ENCODE peak calls at places on chromosome 19, in four cellular contexts. G, C, Z and D are unnamed samples.

GRCh38 chr19:7004313-7004931 is 16.8 kb downstream of the MBD3L2B start:
- DNase-seq in G (no peak), C (no peak), Z (peak; percentile 57), D (peak; percentile 14)

GRCh38 chr19:5609881-5610280 is 12.7 kb downstream of the SAFB2 start:
- DNase-seq in G (no peak), C (no peak), Z (no peak), D (no peak)

GRCh38 chr19:3065675-3066357 is 3.5 kb upstream of the TLE5 start:
- DNase-seq in G (peak; percentile 46), C (no peak), Z (no peak), D (no peak)

GRCh38 chr19:584240-585001 is 5.3 kb upstream of the HCN2 start:
- DNase-seq in G (no peak), C (peak; percentile 45), Z (peak; percentile 66), D (no peak)

GRCh38 chr19:46990998-46991676 is 28.5 kb upstream of the NPAS1 start:
- DNase-seq in G (peak; percentile 86), C (peak; percentile 90), Z (peak; percentile 92), D (peak; percentile 83)

GRCh38 chr19:7845390-7846179 is 15.6 kb downstream of the EVI5L start:
- DNase-seq in G (no peak), C (no peak), Z (no peak), D (no peak)

GRCh38 chr19:44878119-44878865 is 12.8 kb upstream of the TOMM40 start:
- DNase-seq in G (no peak), C (no peak), Z (no peak), D (no peak)

GRCh38 chr19:18101268-18101667 is 3.7 kb downstream of the MAST3 start:
- DNase-seq in G (no peak), C (no peak), Z (no peak), D (no peak)

GRCh38 chr19:2477732-2478191 is 1.8 kb downstream of the GADD45B start:
- DNase-seq in G (peak; percentile 61), C (peak; percentile 36), Z (peak; percentile 59), D (no peak)

GRCh38 chr19:2424686-2425621 is 2.4 kb downstream of the TIMM13 start:
- DNase-seq in G (no peak), C (no peak), Z (peak; percentile 81), D (no peak)

GRCh38 chr19:2668188-2668763 is 34.2 kb downstream of the GNG7 start:
- DNase-seq in G (no peak), C (no peak), Z (no peak), D (no peak)

GRCh38 chr19:9819590-9819898 is 665 bp upstream of the FBXL12 start:
- DNase-seq in G (no peak), C (no peak), Z (no peak), D (no peak)

GRCh38 chr19:2554856-2555255 is 78.9 kb downstream of the GADD45B start:
- DNase-seq in G (no peak), C (no peak), Z (no peak), D (no peak)

GRCh38 chr19:52786078-52786463 is 520 bp downstream of the ZNF600 start:
- DNase-seq in G (no peak), C (peak; percentile 21), Z (no peak), D (no peak)

GRCh38 chr19:48064509-48064908 is 20.6 kb upstream of the CABP5 start:
- DNase-seq in G (no peak), C (no peak), Z (peak; percentile 4), D (no peak)

GRCh38 chr19:44617481-44617880 is 4.1 kb downstream of the IGSF23 start:
- DNase-seq in G (no peak), C (no peak), Z (no peak), D (no peak)

GRCh38 chr19:41193420-41194156 is 569 bp downstream of the CYP2S1 start:
- DNase-seq in G (no peak), C (no peak), Z (no peak), D (peak; percentile 26)

GRCh38 chr19:20660473-20660872 is 898 bp downstream of the ZNF626 start:
- DNase-seq in G (no peak), C (no peak), Z (peak; percentile 1), D (no peak)

GRCh38 chr19:3468211-3468610 is 12.1 kb downstream of the SMIM24 start:
- DNase-seq in G (no peak), C (no peak), Z (no peak), D (no peak)

GRCh38 chr19:39680593-39680992 is 23.7 kb upstream of the LGALS14 start:
- DNase-seq in G (no peak), C (no peak), Z (no peak), D (no peak)

GRCh38 chr19:42066075-42066754 is 3.8 kb downstream of the GRIK5 start:
- DNase-seq in G (no peak), C (no peak), Z (peak; percentile 24), D (peak; percentile 23)

GRCh38 chr19:6516018-6516658 is 14.0 kb upstream of the TUBB4A start:
- DNase-seq in G (peak; percentile 97), C (peak; percentile 68), Z (peak; percentile 96), D (peak; percentile 90)

GRCh38 chr19:33379151-33379829 is 5.8 kb downstream of the CEBPG start:
- DNase-seq in G (no peak), C (no peak), Z (no peak), D (no peak)

GRCh38 chr19:44552324-44552723 is 22.8 kb upstream of the CEACAM20 start:
- DNase-seq in G (peak; percentile 56), C (no peak), Z (peak; percentile 35), D (peak; percentile 57)

GRCh38 chr19:19171821-19172532 is 1.9 kb upstream of the MEF2B start:
- DNase-seq in G (no peak), C (no peak), Z (peak; percentile 84), D (no peak)
- H3K27ac ChIP-seq in G (no peak overlapping the region), C (no peak overlapping the region), Z (no peak overlapping the region), D (no peak overlapping the region)

DNA sequence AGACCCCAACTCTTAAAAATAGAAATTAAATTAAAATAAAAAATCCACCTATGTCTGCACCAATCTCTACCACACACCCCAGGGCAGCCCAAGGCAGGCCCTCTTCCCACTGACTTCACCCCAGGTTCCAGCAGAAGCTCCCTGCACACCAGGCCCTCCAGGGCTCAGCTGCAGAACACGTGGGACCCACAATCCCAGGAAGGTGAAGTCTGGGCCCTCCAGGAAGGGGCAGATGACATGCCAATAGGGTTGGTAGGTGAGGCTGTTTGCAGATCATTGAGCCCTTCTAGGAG is 19.2 kb upstream of the VSTM2B start:
- DNase-seq in G (no peak), C (no peak), Z (no peak), D (no peak)
- H3K27me3 ChIP-seq in G (no peaks in the 10 kb centered on the region), C (no peaks in the 10 kb centered on the region), Z (no peaks in the 10 kb centered on the region), D (no peaks in the 10 kb centered on the region)

GRCh38 chr19:4557186-4557970 is 2.1 kb downstream of the SEMA6B start:
- DNase-seq in G (no peak), C (no peak), Z (no peak), D (no peak)
- H3K4me3 ChIP-seq in G (no peak overlapping the region), C (no peak overlapping the region), Z (no peak overlapping the region), D (no peak overlapping the region)

GRCh38 chr19:38617764-38618589 is at the start of gene MAP4K1:
- DNase-seq in G (peak; percentile 63), C (peak; percentile 28), Z (no peak), D (peak; percentile 43)
- H3K27ac ChIP-seq in G (peak within 1 kb of the TSS; percentile 78), C (peak within 1 kb of the TSS; percentile 77), Z (peak within 1 kb of the TSS; percentile 89), D (peak within 1 kb of the TSS; percentile 75)

DNA sequence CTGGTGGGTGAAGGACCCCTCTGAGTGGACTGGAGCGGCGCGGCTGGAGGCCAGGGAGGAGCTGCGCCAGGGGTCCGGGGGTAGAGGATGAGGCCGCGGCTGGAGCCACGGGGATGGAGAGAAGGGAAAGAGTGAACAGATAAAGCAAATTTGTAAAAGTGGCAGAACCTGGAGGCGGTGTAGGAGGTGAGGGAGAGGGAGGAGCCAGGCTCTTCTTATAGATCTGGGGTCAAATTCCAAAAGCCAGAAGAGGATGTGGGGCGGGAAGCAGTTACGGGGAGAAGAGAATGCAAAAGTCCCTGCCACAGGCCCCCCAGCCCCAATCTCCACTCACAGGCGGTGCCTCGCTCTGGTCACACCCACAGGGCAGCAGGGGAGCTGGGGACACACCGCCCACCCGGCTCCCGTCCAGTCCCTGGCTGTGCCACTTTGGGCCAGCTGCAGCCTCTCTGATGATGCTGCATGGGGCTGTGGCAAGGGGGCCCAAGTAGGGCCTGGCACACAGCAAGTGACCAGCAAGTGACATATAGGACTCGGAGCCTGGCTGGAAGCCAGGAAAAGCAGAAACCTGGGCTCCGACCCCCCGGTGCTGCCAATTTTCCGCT is 11.1 kb downstream of the LRRC4B start:
- DNase-seq in G (no peak), C (no peak), Z (no peak), D (no peak)
- H3K27me3 ChIP-seq in G (peaks cover 8% of the 10 kb centered on the region), C (no peaks in the 10 kb centered on the region), Z (no peaks in the 10 kb centered on the region), D (peaks cover 4% of the 10 kb centered on the region)

GRCh38 chr19:51783373-51783772 is 11.6 kb upstream of the FPR3 start:
- DNase-seq in G (no peak), C (no peak), Z (peak; percentile 58), D (no peak)

GRCh38 chr19:51786651-51787494 is 8.1 kb upstream of the FPR3 start:
- DNase-seq in G (no peak), C (no peak), Z (no peak), D (no peak)

GRCh38 chr19:51784922-51785690 is 9.9 kb upstream of the FPR3 start:
- DNase-seq in G (peak; percentile 49), C (peak; percentile 69), Z (peak; percentile 91), D (no peak)

GRCh38 chr19:51788029-51788428 is 6.9 kb upstream of the FPR3 start:
- DNase-seq in G (no peak), C (no peak), Z (no peak), D (no peak)

DNA sequence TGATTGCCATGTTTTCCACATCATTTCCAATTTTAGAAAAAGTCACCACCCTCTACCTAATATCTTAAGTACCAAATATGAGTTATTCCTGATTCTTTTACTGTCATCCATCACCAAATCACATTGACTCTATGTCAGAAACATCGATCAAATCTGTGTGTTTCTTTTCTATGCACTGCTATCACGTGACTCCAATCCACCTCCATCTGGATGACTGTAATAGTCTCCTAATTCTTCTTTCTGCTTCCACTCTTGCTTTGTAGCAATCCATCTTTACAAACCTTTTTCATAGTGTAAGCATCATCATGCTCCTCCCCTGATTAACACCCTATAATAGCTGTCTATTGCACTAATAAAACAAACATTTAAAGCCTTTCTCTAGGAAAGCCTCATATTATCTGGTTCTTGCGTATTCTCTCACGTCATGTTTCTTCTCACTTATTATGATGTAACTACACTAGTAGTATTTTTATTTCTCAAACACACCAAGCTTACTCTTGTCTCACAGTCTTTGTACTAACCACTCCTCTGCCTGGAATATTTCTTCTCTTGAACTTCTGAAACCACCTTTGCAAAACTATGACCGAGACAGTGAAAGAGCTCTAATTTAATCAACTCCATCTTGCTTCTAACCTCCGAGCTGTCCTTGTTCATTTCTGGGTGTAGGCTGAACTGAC is 10.7 kb upstream of the FPR3 start:
- DNase-seq in G (no peak), C (no peak), Z (no peak), D (no peak)
- H3K4me3 ChIP-seq in G (no peak overlapping the region), C (no peak overlapping the region), Z (no peak overlapping the region), D (no peak overlapping the region)

GRCh38 chr19:16076958-16077611 is 790 bp downstream of the TPM4 start:
- DNase-seq in G (peak; percentile 78), C (no peak), Z (peak; percentile 66), D (peak; percentile 54)
- H3K27ac ChIP-seq in G (peak overlapping the region; percentile 100), C (peak overlapping the region; percentile 100), Z (peak overlapping the region; percentile 99), D (peak overlapping the region; percentile 99)

GRCh38 chr19:16389848-16390247 is 65.2 kb downstream of the KLF2 start:
- DNase-seq in G (no peak), C (no peak), Z (no peak), D (no peak)
- H3K27me3 ChIP-seq in G (no peaks in the 10 kb centered on the region), C (no peaks in the 10 kb centered on the region), Z (no peaks in the 10 kb centered on the region), D (no peaks in the 10 kb centered on the region)

DNA sequence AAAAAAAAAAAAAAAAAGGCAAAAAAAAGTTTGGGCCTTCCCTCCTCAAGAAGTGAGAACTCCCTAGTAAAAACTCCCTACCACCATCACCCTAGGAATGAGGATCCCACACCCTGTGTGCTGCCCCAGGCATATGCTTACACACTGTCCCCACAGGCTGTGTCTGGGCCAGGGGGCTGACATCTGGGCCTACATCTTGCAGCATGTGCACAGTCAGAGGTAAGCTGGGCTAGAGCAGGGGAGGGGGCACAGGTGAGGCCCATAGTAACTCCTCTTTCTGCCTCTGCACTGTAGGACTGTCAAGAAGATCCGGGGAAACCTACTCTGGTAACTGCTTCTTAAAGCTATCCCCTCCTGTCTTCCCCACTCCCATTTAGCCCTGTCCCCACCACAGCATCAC is 1.0 kb downstream of the HAUS5 start:
- DNase-seq in G (no peak), C (no peak), Z (no peak), D (no peak)
- H3K4me3 ChIP-seq in G (no peak overlapping the region), C (no peak overlapping the region), Z (no peak overlapping the region), D (no peak overlapping the region)